ENCODE peak calls at places on chromosome 19, in nine cellular contexts. One of them, this sample, is unnamed.

GRCh38 chr19:57934820-57935665 is at the start of gene ZNF418:
- DNase-seq in CD8-positive, alpha-beta T cell: peak; percentile 55
- DNase-seq in fibroblast of lung: peak; percentile 88
- DNase-seq in pancreas: peak; percentile 76
- DNase-seq in tibial nerve: peak; percentile 37
- DNase-seq in uterus: peak; percentile 54
- DNase-seq in CD8-positive, alpha-beta memory T cell: peak; percentile 78
- DNase-seq in body of pancreas: peak; percentile 63
- DNase-seq in IMR-90: peak; percentile 84
- DNase-seq in this sample: peak; percentile 72

GRCh38 chr19:42229855-42230331 is 9.8 kb downstream of the ZNF526 start:
- DNase-seq in fibroblast of lung: no peak
- DNase-seq in body of pancreas: no peak
- DNase-seq in tibial nerve: no peak
- DNase-seq in uterus: no peak
- DNase-seq in IMR-90: peak; percentile 12
- DNase-seq in CD8-positive, alpha-beta memory T cell: no peak
- DNase-seq in CD8-positive, alpha-beta T cell: no peak
- DNase-seq in pancreas: no peak
- DNase-seq in this sample: no peak

GRCh38 chr19:5621945-5622464 is 571 bp downstream of the SAFB2 start:
- DNase-seq in CD8-positive, alpha-beta T cell: peak; percentile 31
- DNase-seq in uterus: peak; percentile 38
- DNase-seq in CD8-positive, alpha-beta memory T cell: peak; percentile 56
- DNase-seq in tibial nerve: no peak
- DNase-seq in IMR-90: no peak
- DNase-seq in pancreas: peak; percentile 50
- DNase-seq in body of pancreas: peak; percentile 41
- DNase-seq in fibroblast of lung: no peak
- DNase-seq in this sample: peak; percentile 39

GRCh38 chr19:44476559-44477408 is 23.5 kb downstream of the ZNF180 start:
- DNase-seq in fibroblast of lung: peak; percentile 27
- DNase-seq in body of pancreas: no peak
- DNase-seq in tibial nerve: no peak
- DNase-seq in CD8-positive, alpha-beta T cell: no peak
- DNase-seq in pancreas: no peak
- DNase-seq in CD8-positive, alpha-beta memory T cell: no peak
- DNase-seq in uterus: no peak
- DNase-seq in IMR-90: peak; percentile 15
- DNase-seq in this sample: no peak

GRCh38 chr19:17090501-17091074 is 15.0 kb downstream of the MYO9B start:
- DNase-seq in fibroblast of lung: peak; percentile 73
- DNase-seq in body of pancreas: no peak
- DNase-seq in IMR-90: peak; percentile 60
- DNase-seq in pancreas: peak; percentile 35
- DNase-seq in CD8-positive, alpha-beta memory T cell: no peak
- DNase-seq in tibial nerve: no peak
- DNase-seq in CD8-positive, alpha-beta T cell: peak; percentile 46
- DNase-seq in uterus: no peak
- DNase-seq in this sample: no peak

GRCh38 chr19:39539519-39540332 is at the start of gene EID2:
- DNase-seq in CD8-positive, alpha-beta T cell: peak; percentile 91
- DNase-seq in CD8-positive, alpha-beta memory T cell: peak; percentile 96
- DNase-seq in uterus: peak; percentile 96
- DNase-seq in pancreas: peak; percentile 94
- DNase-seq in body of pancreas: peak; percentile 95
- DNase-seq in tibial nerve: peak; percentile 90
- DNase-seq in fibroblast of lung: peak; percentile 89
- DNase-seq in IMR-90: peak; percentile 93
- DNase-seq in this sample: peak; percentile 95

GRCh38 chr19:53808710-53809125 is 15.4 kb downstream of the NLRP12 start:
- DNase-seq in uterus: no peak
- DNase-seq in CD8-positive, alpha-beta T cell: no peak
- DNase-seq in IMR-90: peak; percentile 42
- DNase-seq in body of pancreas: no peak
- DNase-seq in pancreas: no peak
- DNase-seq in fibroblast of lung: peak; percentile 39
- DNase-seq in CD8-positive, alpha-beta memory T cell: no peak
- DNase-seq in tibial nerve: no peak
- DNase-seq in this sample: no peak

GRCh38 chr19:5988520-5989387 is 10.8 kb upstream of the RANBP3 start:
- DNase-seq in CD8-positive, alpha-beta T cell: no peak
- DNase-seq in fibroblast of lung: no peak
- DNase-seq in IMR-90: peak; percentile 25
- DNase-seq in pancreas: no peak
- DNase-seq in CD8-positive, alpha-beta memory T cell: no peak
- DNase-seq in uterus: no peak
- DNase-seq in body of pancreas: no peak
- DNase-seq in tibial nerve: no peak
- DNase-seq in this sample: no peak

GRCh38 chr19:11421607-11422098 is 2.5 kb upstream of the RGL3 start:
- DNase-seq in CD8-positive, alpha-beta memory T cell: peak; percentile 62
- DNase-seq in pancreas: no peak
- DNase-seq in IMR-90: no peak
- DNase-seq in tibial nerve: no peak
- DNase-seq in CD8-positive, alpha-beta T cell: peak; percentile 39
- DNase-seq in fibroblast of lung: no peak
- DNase-seq in uterus: no peak
- DNase-seq in body of pancreas: peak; percentile 48
- DNase-seq in this sample: peak; percentile 75

GRCh38 chr19:45506991-45507863 is at the start of gene VASP:
- DNase-seq in pancreas: peak; percentile 85
- DNase-seq in IMR-90: peak; percentile 77
- DNase-seq in CD8-positive, alpha-beta memory T cell: peak; percentile 94
- DNase-seq in uterus: peak; percentile 85
- DNase-seq in fibroblast of lung: peak; percentile 84
- DNase-seq in body of pancreas: peak; percentile 89
- DNase-seq in tibial nerve: peak; percentile 88
- DNase-seq in CD8-positive, alpha-beta T cell: peak; percentile 93
- DNase-seq in this sample: peak; percentile 88

GRCh38 chr19:12774588-12775555 is at the start of gene HOOK2:
- DNase-seq in CD8-positive, alpha-beta T cell: peak; percentile 63
- DNase-seq in pancreas: peak; percentile 99
- DNase-seq in body of pancreas: peak; percentile 98
- DNase-seq in IMR-90: no peak
- DNase-seq in tibial nerve: peak; percentile 19
- DNase-seq in uterus: peak; percentile 71
- DNase-seq in CD8-positive, alpha-beta memory T cell: peak; percentile 72
- DNase-seq in fibroblast of lung: no peak
- DNase-seq in this sample: peak; percentile 73

GRCh38 chr19:38251564-38252051 is 4.6 kb downstream of the PPP1R14A start:
- DNase-seq in IMR-90: no peak
- DNase-seq in uterus: peak; percentile 57
- DNase-seq in tibial nerve: peak; percentile 48
- DNase-seq in body of pancreas: no peak
- DNase-seq in CD8-positive, alpha-beta T cell: no peak
- DNase-seq in CD8-positive, alpha-beta memory T cell: no peak
- DNase-seq in fibroblast of lung: no peak
- DNase-seq in pancreas: no peak
- DNase-seq in this sample: peak; percentile 47

GRCh38 chr19:44925114-44925891 is 10.9 kb downstream of the APOC1 start:
- DNase-seq in body of pancreas: no peak
- DNase-seq in CD8-positive, alpha-beta T cell: no peak
- DNase-seq in pancreas: peak; percentile 70
- DNase-seq in tibial nerve: peak; percentile 81
- DNase-seq in CD8-positive, alpha-beta memory T cell: no peak
- DNase-seq in IMR-90: peak; percentile 49
- DNase-seq in fibroblast of lung: peak; percentile 19
- DNase-seq in uterus: peak; percentile 68
- DNase-seq in this sample: peak; percentile 97

GRCh38 chr19:21474671-21475181 is 30.7 kb upstream of the ZNF429 start:
- DNase-seq in IMR-90: peak; percentile 31
- DNase-seq in uterus: peak; percentile 63
- DNase-seq in fibroblast of lung: peak; percentile 69
- DNase-seq in CD8-positive, alpha-beta T cell: peak; percentile 79
- DNase-seq in tibial nerve: peak; percentile 29
- DNase-seq in CD8-positive, alpha-beta memory T cell: peak; percentile 72
- DNase-seq in pancreas: peak; percentile 81
- DNase-seq in body of pancreas: peak; percentile 92
- DNase-seq in this sample: peak; percentile 86

GRCh38 chr19:40588110-40588854 is 11.6 kb downstream of the SHKBP1 start:
- DNase-seq in IMR-90: no peak
- DNase-seq in CD8-positive, alpha-beta memory T cell: no peak
- DNase-seq in fibroblast of lung: peak; percentile 71
- DNase-seq in body of pancreas: no peak
- DNase-seq in uterus: no peak
- DNase-seq in CD8-positive, alpha-beta T cell: no peak
- DNase-seq in pancreas: no peak
- DNase-seq in tibial nerve: no peak
- DNase-seq in this sample: no peak

GRCh38 chr19:5585461-5586299 is 17.9 kb upstream of the TINCR start:
- DNase-seq in body of pancreas: no peak
- DNase-seq in fibroblast of lung: peak; percentile 25
- DNase-seq in CD8-positive, alpha-beta T cell: peak; percentile 51
- DNase-seq in uterus: no peak
- DNase-seq in pancreas: no peak
- DNase-seq in IMR-90: no peak
- DNase-seq in tibial nerve: no peak
- DNase-seq in CD8-positive, alpha-beta memory T cell: no peak
- DNase-seq in this sample: peak; percentile 69

GRCh38 chr19:4051175-4052101 is 15.3 kb downstream of the ZBTB7A start:
- DNase-seq in body of pancreas: no peak
- DNase-seq in tibial nerve: no peak
- DNase-seq in uterus: peak; percentile 26
- DNase-seq in fibroblast of lung: peak; percentile 55
- DNase-seq in IMR-90: peak; percentile 55
- DNase-seq in CD8-positive, alpha-beta memory T cell: no peak
- DNase-seq in pancreas: no peak
- DNase-seq in CD8-positive, alpha-beta T cell: no peak
- DNase-seq in this sample: peak; percentile 78
- H3K4me3 ChIP-seq in body of pancreas: no peak overlapping the region
- H3K4me3 ChIP-seq in tibial nerve: peak overlapping the region; percentile 11
- H3K4me3 ChIP-seq in uterus: no peak overlapping the region
- H3K4me3 ChIP-seq in fibroblast of lung: no peak overlapping the region
- H3K4me3 ChIP-seq in IMR-90: no peak overlapping the region
- H3K4me3 ChIP-seq in CD8-positive, alpha-beta memory T cell: no peak overlapping the region
- H3K4me3 ChIP-seq in pancreas: no peak overlapping the region
- H3K4me3 ChIP-seq in CD8-positive, alpha-beta T cell: no peak overlapping the region
- H3K4me3 ChIP-seq in this sample: no peak overlapping the region

GRCh38 chr19:48645652-48646191 is at the start of gene CA11:
- DNase-seq in CD8-positive, alpha-beta memory T cell: no peak
- DNase-seq in body of pancreas: no peak
- DNase-seq in CD8-positive, alpha-beta T cell: no peak
- DNase-seq in pancreas: no peak
- DNase-seq in uterus: no peak
- DNase-seq in tibial nerve: peak; percentile 32
- DNase-seq in IMR-90: no peak
- DNase-seq in fibroblast of lung: no peak
- DNase-seq in this sample: peak; percentile 45
- H3K4me1 ChIP-seq in CD8-positive, alpha-beta memory T cell: peaks cover 40% of the 10 kb centered on the region
- H3K4me1 ChIP-seq in body of pancreas: peaks cover 28% of the 10 kb centered on the region
- H3K4me1 ChIP-seq in CD8-positive, alpha-beta T cell: peaks cover 32% of the 10 kb centered on the region
- H3K4me1 ChIP-seq in pancreas: no peaks in the 10 kb centered on the region
- H3K4me1 ChIP-seq in uterus: peaks cover 6% of the 10 kb centered on the region
- H3K4me1 ChIP-seq in tibial nerve: peaks cover 13% of the 10 kb centered on the region
- H3K4me1 ChIP-seq in IMR-90: peaks cover 5% of the 10 kb centered on the region
- H3K4me1 ChIP-seq in fibroblast of lung: peaks cover 2% of the 10 kb centered on the region
- H3K4me1 ChIP-seq in this sample: peaks cover 13% of the 10 kb centered on the region

GRCh38 chr19:8461376-8461775 is 16.6 kb downstream of the HNRNPM start:
- DNase-seq in IMR-90: no peak
- DNase-seq in CD8-positive, alpha-beta T cell: no peak
- DNase-seq in tibial nerve: no peak
- DNase-seq in pancreas: no peak
- DNase-seq in body of pancreas: no peak
- DNase-seq in uterus: no peak
- DNase-seq in CD8-positive, alpha-beta memory T cell: no peak
- DNase-seq in fibroblast of lung: no peak
- DNase-seq in this sample: no peak

GRCh38 chr19:8463343-8463742 is 18.6 kb downstream of the HNRNPM start:
- DNase-seq in pancreas: no peak
- DNase-seq in CD8-positive, alpha-beta memory T cell: no peak
- DNase-seq in IMR-90: no peak
- DNase-seq in CD8-positive, alpha-beta T cell: no peak
- DNase-seq in body of pancreas: no peak
- DNase-seq in uterus: no peak
- DNase-seq in tibial nerve: no peak
- DNase-seq in fibroblast of lung: no peak
- DNase-seq in this sample: no peak

GRCh38 chr19:8461891-8462290 is 17.1 kb downstream of the HNRNPM start:
- DNase-seq in fibroblast of lung: no peak
- DNase-seq in body of pancreas: no peak
- DNase-seq in CD8-positive, alpha-beta T cell: no peak
- DNase-seq in CD8-positive, alpha-beta memory T cell: no peak
- DNase-seq in pancreas: no peak
- DNase-seq in IMR-90: no peak
- DNase-seq in tibial nerve: no peak
- DNase-seq in uterus: no peak
- DNase-seq in this sample: no peak

GRCh38 chr19:8460516-8461298 is 15.9 kb downstream of the HNRNPM start:
- DNase-seq in body of pancreas: no peak
- DNase-seq in IMR-90: no peak
- DNase-seq in uterus: no peak
- DNase-seq in CD8-positive, alpha-beta T cell: no peak
- DNase-seq in fibroblast of lung: no peak
- DNase-seq in tibial nerve: no peak
- DNase-seq in pancreas: no peak
- DNase-seq in CD8-positive, alpha-beta memory T cell: no peak
- DNase-seq in this sample: no peak

GRCh38 chr19:8462601-8463000 is 17.8 kb downstream of the HNRNPM start:
- DNase-seq in pancreas: no peak
- DNase-seq in IMR-90: no peak
- DNase-seq in tibial nerve: no peak
- DNase-seq in CD8-positive, alpha-beta T cell: no peak
- DNase-seq in uterus: no peak
- DNase-seq in fibroblast of lung: peak; percentile 20
- DNase-seq in CD8-positive, alpha-beta memory T cell: no peak
- DNase-seq in body of pancreas: no peak
- DNase-seq in this sample: no peak
- H3K27ac ChIP-seq in pancreas: no peak overlapping the region
- H3K27ac ChIP-seq in IMR-90: no peak overlapping the region
- H3K27ac ChIP-seq in tibial nerve: no peak overlapping the region
- H3K27ac ChIP-seq in CD8-positive, alpha-beta T cell: no peak overlapping the region
- H3K27ac ChIP-seq in uterus: no peak overlapping the region
- H3K27ac ChIP-seq in fibroblast of lung: no peak overlapping the region
- H3K27ac ChIP-seq in CD8-positive, alpha-beta memory T cell: no peak overlapping the region
- H3K27ac ChIP-seq in body of pancreas: no peak overlapping the region
- H3K27ac ChIP-seq in this sample: no peak overlapping the region

GRCh38 chr19:7307590-7308218 is 13.5 kb upstream of the INSR start:
- DNase-seq in fibroblast of lung: no peak
- DNase-seq in CD8-positive, alpha-beta memory T cell: no peak
- DNase-seq in tibial nerve: no peak
- DNase-seq in uterus: no peak
- DNase-seq in body of pancreas: no peak
- DNase-seq in IMR-90: no peak
- DNase-seq in pancreas: no peak
- DNase-seq in CD8-positive, alpha-beta T cell: no peak
- DNase-seq in this sample: no peak
- H3K4me3 ChIP-seq in fibroblast of lung: no peak overlapping the region
- H3K4me3 ChIP-seq in CD8-positive, alpha-beta memory T cell: no peak overlapping the region
- H3K4me3 ChIP-seq in tibial nerve: no peak overlapping the region
- H3K4me3 ChIP-seq in uterus: no peak overlapping the region
- H3K4me3 ChIP-seq in body of pancreas: no peak overlapping the region
- H3K4me3 ChIP-seq in IMR-90: no peak overlapping the region
- H3K4me3 ChIP-seq in pancreas: no peak overlapping the region
- H3K4me3 ChIP-seq in CD8-positive, alpha-beta T cell: no peak overlapping the region
- H3K4me3 ChIP-seq in this sample: no peak overlapping the region

This sample was measured in adrenal gland.